ENCODE peak calls at places on chromosome 10, in nine cellular contexts. V, R, W, O, Z, X, K, Y and C are unnamed samples.

GRCh38 chr10:74332398-74332797 is 181.4 kb downstream of the ADK start:
- DNase-seq in X (peak), O (no peak), K (peak), W (no peak), R (no peak), V (no peak), Z (no peak), Y (no peak), C (no peak)

GRCh38 chr10:70558871-70559810 is 43.4 kb downstream of the PRF1 start:
- DNase-seq in W (peak), O (no peak), Z (peak), X (peak), R (peak), V (no peak), K (peak), Y (peak), C (no peak)

GRCh38 chr10:114026189-114027040 is 17.3 kb upstream of the ADRB1 start:
- DNase-seq in V (no peak), Y (no peak), O (no peak), K (peak), R (no peak), W (no peak), Z (no peak), X (peak), C (no peak)

GRCh38 chr10:59085641-59086502 is 90.6 kb upstream of the PHYHIPL start:
- DNase-seq in W (no peak), Y (no peak), V (no peak), O (no peak), R (no peak), K (no peak), X (no peak), Z (no peak), C (no peak)

GRCh38 chr10:96153065-96153464 is 23.0 kb downstream of the ZNF518A start:
- DNase-seq in Y (no peak), W (no peak), X (no peak), Z (no peak), K (peak), R (no peak), V (no peak), O (no peak), C (no peak)

GRCh38 chr10:123156091-123156490 is 1.9 kb downstream of the BUB3 start:
- DNase-seq in K (peak), V (no peak), R (no peak), X (peak), W (no peak), Y (no peak), Z (no peak), O (no peak), C (no peak)

GRCh38 chr10:126302831-126303230 is 85.4 kb downstream of the ADAM12 start:
- DNase-seq in Y (no peak), Z (peak), K (peak), X (no peak), R (no peak), O (no peak), V (no peak), W (no peak), C (no peak)

GRCh38 chr10:122258136-122259074 is 12.7 kb upstream of the BTBD16 start:
- DNase-seq in Z (no peak), X (no peak), W (no peak), Y (no peak), K (peak), R (no peak), O (no peak), V (no peak), C (no peak)

GRCh38 chr10:114285961-114286441 is 46.9 kb downstream of the VWA2 start:
- DNase-seq in V (no peak), W (no peak), Z (no peak), O (no peak), K (no peak), X (no peak), Y (peak), R (no peak), C (no peak)